ENCODE peak calls at places on chromosomes 2 and 18, in six cellular contexts. U is neural crest cell; G is dermis blood vessel endothelial cell; T is right cardiac atrium; J is activated CD8-positive, alpha-beta memory T cell treated with anti-CD3 and anti-CD28 coated beads, Interleukin-2, amount 10 ng/mL, durations not matched to agents 7 days and 5 days; M is LHCN-M2. E is an unnamed sample.

GRCh38 chr2:62505109-62505508 is 886 bp downstream of the TMEM17 start:
- DNase-seq in U (no peak), G (peak; percentile 7), T (no peak), J (no peak), M (no peak), E (peak; percentile 6)

GRCh38 chr2:49813208-49813607 is 658.9 kb upstream of the FSHR start:
- DNase-seq in U (no peak), G (no peak), T (no peak), J (no peak), M (no peak), E (no peak)

GRCh38 chr2:170813611-170814550 is 2.8 kb upstream of the GAD1 start:
- DNase-seq in U (peak; percentile 62), G (peak; percentile 69), T (peak; percentile 79), J (peak; percentile 59), M (peak; percentile 66), E (peak; percentile 61)

GRCh38 chr2:20433946-20434553 is 12.8 kb upstream of the RHOB start:
- DNase-seq in U (no peak), G (no peak), T (no peak), J (no peak), M (no peak), E (no peak)

GRCh38 chr2:88108796-88109195 is 19.1 kb downstream of the FABP1 start:
- DNase-seq in U (no peak), G (no peak), T (no peak), J (no peak), M (no peak), E (no peak)

GRCh38 chr2:25068193-25068592 is 26.3 kb downstream of the EFR3B start:
- DNase-seq in U (no peak), G (no peak), T (no peak), J (no peak), M (no peak), E (no peak)

GRCh38 chr2:236052206-236052605 is 116.0 kb downstream of the GBX2 start:
- DNase-seq in U (no peak), G (no peak), T (no peak), J (no peak), M (no peak), E (no peak)

GRCh38 chr2:220894069-220894468 is 678.0 kb downstream of the EPHA4 start:
- DNase-seq in U (no peak), G (no peak), T (no peak), J (no peak), M (no peak), E (no peak)

GRCh38 chr2:44843641-44844040 is 97.9 kb upstream of the SIX3 start:
- DNase-seq in U (no peak), G (no peak), T (no peak), J (no peak), M (no peak), E (no peak)

GRCh38 chr2:231065966-231066365 is 9.3 kb downstream of the PSMD1 start:
- DNase-seq in U (no peak), G (no peak), T (no peak), J (no peak), M (no peak), E (no peak)

GRCh38 chr2:131038258-131039100 is 54.8 kb downstream of the FAM168B start:
- DNase-seq in U (no peak), G (no peak), T (no peak), J (no peak), M (no peak), E (no peak)

GRCh38 chr2:100246163-100247145 is 75.8 kb downstream of the LONRF2 start:
- DNase-seq in U (peak; percentile 26), G (peak; percentile 61), T (no peak), J (no peak), M (peak; percentile 1), E (peak; percentile 37)

GRCh38 chr2:239601201-239601851 is 200.5 kb upstream of the HDAC4 start:
- DNase-seq in U (no peak), G (no peak), T (peak; percentile 30), J (peak; percentile 35), M (no peak), E (no peak)

GRCh38 chr18:45713239-45713638 is 10.7 kb upstream of the SLC14A1 start:
- DNase-seq in U (no peak), G (no peak), T (no peak), J (no peak), M (no peak), E (peak; percentile 44)

GRCh38 chr2:182426082-182426914 is 538 bp downstream of the PDE1A start:
- DNase-seq in U (no peak), G (no peak), T (peak; percentile 44), J (no peak), M (peak; percentile 11), E (no peak)

GRCh38 chr2:4020153-4020552 is 316.8 kb downstream of the DCDC2C start:
- DNase-seq in U (no peak), G (no peak), T (no peak), J (no peak), M (no peak), E (no peak)

GRCh38 chr2:238857929-238858328 is 10.0 kb downstream of the TWIST2 start:
- DNase-seq in U (no peak), G (no peak), T (no peak), J (no peak), M (no peak), E (no peak)

GRCh38 chr2:143229952-143230351 is 100.7 kb downstream of the ARHGAP15 start:
- DNase-seq in U (no peak), G (no peak), T (no peak), J (no peak), M (no peak), E (no peak)